ENCODE peak calls at places on chromosomes 6 and 20, in six cellular contexts. Z is cardiac muscle cell, L is ascending aorta, O is lower lobe of right lung, E is ovary, K is Peyer's patch. M is an unnamed sample.

GRCh38 chr6:126153661-126154060 is 167.3 kb downstream of the TRMT11 start:
- DNase-seq in O (no peak), L (no peak), Z (peak; percentile 40), K (no peak), E (no peak), M (no peak)

GRCh38 chr6:903746-904145 is 210.8 kb upstream of the EXOC2 start:
- DNase-seq in K (no peak), Z (no peak), L (no peak), O (no peak), E (no peak), M (no peak)

GRCh38 chr6:152096863-152097496 is 289.5 kb downstream of the ESR1 start:
- DNase-seq in L (no peak), E (no peak), K (no peak), O (no peak), Z (peak; percentile 82), M (no peak)

GRCh38 chr6:39309942-39310531 is 4.2 kb downstream of the KCNK17 start:
- DNase-seq in E (peak; percentile 62), Z (peak; percentile 77), L (peak; percentile 79), O (peak; percentile 74), K (peak; percentile 85), M (peak; percentile 26)

GRCh38 chr6:3526962-3527796 is 70.3 kb upstream of the SLC22A23 start:
- DNase-seq in K (no peak), O (no peak), E (no peak), L (no peak), Z (peak; percentile 69), M (no peak)

GRCh38 chr6:11258260-11259237 is 26.1 kb upstream of the NEDD9 start:
- DNase-seq in E (no peak), L (no peak), Z (no peak), O (no peak), K (peak; percentile 74), M (no peak)

GRCh38 chr20:48735112-48735511 is 92.7 kb downstream of the PREX1 start:
- DNase-seq in K (no peak), E (no peak), Z (peak; percentile 15), L (no peak), O (no peak), M (no peak)

GRCh38 chr6:104633125-104633524 is 226.6 kb downstream of the HACE1 start:
- DNase-seq in O (no peak), L (no peak), K (no peak), E (no peak), Z (peak; percentile 59), M (no peak)

GRCh38 chr6:108432792-108433191 is 127.9 kb upstream of the FOXO3 start:
- DNase-seq in L (no peak), Z (no peak), O (no peak), K (no peak), E (no peak), M (no peak)

GRCh38 chr6:138648127-138648526 is 125.4 kb upstream of the CCDC28A start:
- DNase-seq in L (no peak), O (no peak), E (no peak), Z (no peak), K (no peak), M (no peak)

GRCh38 chr6:85483041-85483700 is 33.3 kb downstream of the NT5E start:
- DNase-seq in K (peak; percentile 93), O (peak; percentile 78), Z (peak; percentile 89), L (peak; percentile 92), E (peak; percentile 84), M (peak; percentile 59)

GRCh38 chr6:24494726-24495515 is at the start of gene ALDH5A1:
- DNase-seq in O (peak; percentile 82), E (peak; percentile 78), Z (peak; percentile 74), L (peak; percentile 82), K (peak; percentile 90), M (peak; percentile 64)

GRCh38 chr6:73041051-73041450 is 184.2 kb downstream of the KHDC1L start:
- DNase-seq in K (no peak), Z (no peak), O (no peak), E (no peak), L (no peak), M (no peak)

GRCh38 chr6:24584390-24584735 is 61.6 kb downstream of the KIAA0319 start:
- DNase-seq in O (no peak), K (no peak), Z (no peak), E (no peak), L (no peak), M (no peak)

GRCh38 chr6:136611133-136611532 is 60.9 kb upstream of the MAP7 start:
- DNase-seq in Z (no peak), K (no peak), O (no peak), E (no peak), L (no peak), M (no peak)

GRCh38 chr6:33118525-33119123 is 42.8 kb downstream of the HLA-DPB1 start:
- DNase-seq in L (no peak), Z (peak; percentile 62), E (no peak), O (no peak), K (no peak), M (no peak)

GRCh38 chr20:37758332-37758731 is 64.5 kb downstream of the CTNNBL1 start:
- DNase-seq in K (peak; percentile 47), O (no peak), Z (no peak), L (no peak), E (no peak), M (no peak)

GRCh38 chr20:46077642-46078305 is 12.0 kb downstream of the NCOA5 start:
- DNase-seq in L (no peak), E (no peak), O (no peak), Z (no peak), K (no peak), M (no peak)

GRCh38 chr6:112311950-112312547 is 35.1 kb upstream of the RFPL4B start:
- DNase-seq in K (no peak), E (no peak), L (no peak), O (no peak), Z (peak; percentile 59), M (no peak)

GRCh38 chr20:32454164-32455145 is 96.3 kb downstream of the ASXL1 start:
- DNase-seq in K (no peak), E (peak; percentile 19), O (no peak), Z (no peak), L (no peak), M (no peak)

GRCh38 chr20:32455171-32455900 is 97.2 kb downstream of the ASXL1 start:
- DNase-seq in K (no peak), O (no peak), L (no peak), E (peak; percentile 20), Z (no peak), M (no peak)

GRCh38 chr20:32456869-32457421 is 98.8 kb downstream of the ASXL1 start:
- DNase-seq in E (peak; percentile 73), O (no peak), L (no peak), K (no peak), Z (peak; percentile 68), M (peak; percentile 13)

GRCh38 chr20:32457476-32457986 is 99.4 kb downstream of the ASXL1 start:
- DNase-seq in E (peak; percentile 79), K (no peak), Z (peak; percentile 75), O (peak; percentile 70), L (no peak), M (no peak)

DNA sequence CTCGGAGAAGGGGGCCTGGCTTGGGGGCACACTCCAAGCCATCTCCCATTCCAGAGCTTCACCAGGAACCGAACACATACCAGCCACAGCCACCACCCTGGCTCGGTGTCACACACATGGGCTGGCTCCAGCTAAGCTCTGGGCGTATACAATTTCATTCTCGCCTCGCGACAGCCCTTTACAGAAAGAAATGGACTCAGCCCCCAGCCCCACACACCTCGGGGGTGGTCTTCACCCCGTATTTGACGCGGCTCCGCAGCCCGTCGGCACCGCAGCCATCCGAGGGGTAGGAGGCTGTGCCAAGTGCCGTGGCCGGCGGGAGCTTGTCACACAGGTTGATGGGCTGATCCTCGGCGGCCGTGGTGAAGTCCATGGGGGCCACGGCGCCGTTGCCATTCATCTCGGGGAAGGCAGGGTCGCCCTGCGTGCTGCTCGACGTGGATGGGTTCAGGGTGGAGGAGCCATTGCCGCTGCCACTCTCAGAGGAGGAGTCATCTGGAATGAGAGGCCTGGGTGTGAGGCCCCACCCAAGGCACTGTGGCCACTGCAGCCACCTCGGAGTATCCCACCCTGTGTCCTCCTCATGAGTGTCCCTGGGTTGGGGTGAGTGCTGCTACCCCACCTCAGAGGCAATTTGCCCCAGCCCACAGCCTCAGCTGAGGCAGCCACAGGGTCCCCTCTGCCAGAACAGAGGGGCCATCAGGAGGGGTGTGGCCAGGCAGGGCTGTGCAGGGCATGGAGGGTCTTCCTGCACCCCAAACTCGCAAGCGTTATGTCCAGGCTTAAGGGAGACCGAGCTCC is 98.0 kb downstream of the ASXL1 start:
- DNase-seq in O (no peak), L (no peak), Z (no peak), E (peak; percentile 35), K (no peak), M (no peak)
- H3K27ac ChIP-seq in O (no peak overlapping the region), L (no peak overlapping the region), Z (peak overlapping the region; percentile 90), E (no peak overlapping the region), K (no peak overlapping the region), M (no peak overlapping the region)

DNA sequence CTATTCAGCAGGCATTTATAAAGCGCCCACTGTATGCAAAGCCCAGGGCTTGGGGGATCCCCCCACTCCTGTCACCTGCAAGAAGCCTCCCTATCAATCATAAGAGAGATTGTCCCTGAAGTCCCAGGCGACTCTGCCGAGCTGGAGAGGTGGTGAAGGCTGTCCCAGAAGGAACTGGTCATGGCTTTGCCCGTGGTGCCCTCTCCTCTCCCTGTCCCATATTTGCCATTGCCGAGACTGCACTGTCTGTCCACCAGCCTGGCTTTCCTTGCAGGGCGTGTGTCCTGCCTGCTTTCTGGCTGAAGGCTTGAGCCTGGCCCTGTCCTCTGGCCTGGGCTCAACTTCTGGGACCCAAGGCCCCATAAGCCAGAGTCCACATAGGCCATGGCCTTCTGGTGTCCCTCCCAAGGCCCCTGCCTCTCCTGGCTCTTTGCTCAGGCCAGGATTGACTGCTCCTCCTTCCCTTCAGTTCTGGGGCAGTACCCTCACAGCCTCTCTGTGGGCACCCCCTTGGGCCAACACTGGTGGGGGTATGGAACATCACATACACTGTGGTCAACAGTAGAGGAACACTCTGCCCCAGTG is 46.9 kb downstream of the CPXM1 start:
- DNase-seq in L (peak; percentile 40), O (peak; percentile 27), K (peak; percentile 23), Z (no peak), E (no peak), M (no peak)
- H3K27me3 ChIP-seq in L (peaks cover 3% of the 10 kb centered on the region), O (peaks cover 24% of the 10 kb centered on the region), K (no peaks in the 10 kb centered on the region), Z (peaks cover 68% of the 10 kb centered on the region), E (no peaks in the 10 kb centered on the region), M (peaks cover 16% of the 10 kb centered on the region)

DNA sequence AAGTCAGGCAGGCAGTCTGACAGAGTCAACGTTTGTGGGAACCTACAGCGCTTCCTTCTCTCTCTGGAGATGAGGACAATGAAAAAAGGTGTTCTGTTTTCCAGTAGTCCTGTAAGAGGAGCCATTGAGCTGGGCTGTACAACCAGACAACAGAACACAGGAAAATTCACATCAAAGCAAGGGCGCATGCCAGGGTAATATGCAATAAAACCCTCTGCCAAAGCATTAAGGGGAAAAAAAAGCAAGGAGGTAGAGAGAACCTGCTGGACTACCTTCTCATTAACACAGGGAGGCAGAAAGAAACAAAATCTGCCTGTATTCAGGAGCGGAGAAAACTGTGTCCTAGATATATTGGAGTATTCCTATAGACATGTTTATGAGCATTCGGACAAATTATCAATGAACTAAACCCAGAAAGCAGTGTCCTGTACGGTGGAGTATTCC is 1.3 kb downstream of the RNF24 start:
- DNase-seq in K (peak; percentile 68), Z (peak; percentile 86), O (no peak), L (peak; percentile 78), E (no peak), M (peak; percentile 23)
- H3K27ac ChIP-seq in K (no peak overlapping the region), Z (no peak overlapping the region), O (peak overlapping the region; percentile 39), L (peak overlapping the region; percentile 95), E (no peak overlapping the region), M (peak overlapping the region; percentile 4)

DNA sequence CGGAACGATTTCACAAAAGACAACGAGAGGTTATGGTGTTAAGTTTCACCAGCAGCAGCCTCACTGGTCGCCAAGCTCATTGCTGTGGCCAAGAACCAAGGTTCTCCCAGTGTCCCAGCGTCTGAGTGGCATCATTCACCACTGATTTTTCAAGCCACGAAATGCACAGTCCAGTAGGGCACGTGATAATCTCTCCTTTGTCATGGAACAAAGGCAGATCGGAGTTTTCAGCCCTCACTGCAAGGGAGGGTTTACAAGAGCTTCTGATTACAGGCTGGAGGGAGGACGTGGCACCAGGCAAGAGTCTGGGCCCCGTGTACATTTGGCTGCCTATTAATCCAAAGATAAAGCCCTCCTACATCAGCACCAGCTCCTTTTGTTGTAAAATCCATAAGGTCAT is 2.0 kb downstream of the CD24 start:
- DNase-seq in Z (no peak), E (no peak), O (no peak), K (no peak), L (no peak), M (no peak)
- H3K27me3 ChIP-seq in Z (no peaks in the 10 kb centered on the region), E (no peaks in the 10 kb centered on the region), O (peaks cover 50% of the 10 kb centered on the region), K (peaks cover 15% of the 10 kb centered on the region), L (peaks cover 5% of the 10 kb centered on the region), M (peaks cover 43% of the 10 kb centered on the region)